ENCODE peak calls at places on chromosomes 7 and 10, in seven cellular contexts. M, G, B, E, P, D and R are unnamed samples.

GRCh38 chr10:57628592-57629284 is 639.0 kb downstream of the IPMK start:
- DNase-seq in M (no peak), G (no peak), B (no peak), E (no peak), P (peak; percentile 59), D (no peak), R (no peak)

GRCh38 chr7:77649950-77650349 is 46.3 kb upstream of the RSBN1L start:
- DNase-seq in M (peak; percentile 81), G (no peak), B (peak; percentile 25), E (no peak), P (peak; percentile 65), D (no peak), R (no peak)

GRCh38 chr7:98647326-98647725 is 30.2 kb downstream of the NPTX2 start:
- DNase-seq in M (no peak), G (no peak), B (no peak), E (no peak), P (no peak), D (no peak), R (no peak)

GRCh38 chr10:113550365-113550764 is 2.5 kb upstream of the HABP2 start:
- DNase-seq in M (peak; percentile 10), G (no peak), B (no peak), E (no peak), P (no peak), D (no peak), R (no peak)

GRCh38 chr7:34457329-34457728 is 200.7 kb upstream of the NPSR1 start:
- DNase-seq in M (no peak), G (no peak), B (no peak), E (no peak), P (no peak), D (no peak), R (peak; percentile 42)

GRCh38 chr10:74178042-74178791 is 27.2 kb downstream of the ADK start:
- DNase-seq in M (no peak), G (peak; percentile 36), B (no peak), E (no peak), P (no peak), D (no peak), R (no peak)

GRCh38 chr7:149811221-149811620 is 27.0 kb upstream of the ZNF862 start:
- DNase-seq in M (peak; percentile 7), G (no peak), B (no peak), E (no peak), P (no peak), D (no peak), R (no peak)

GRCh38 chr7:820341-820740 is 11.9 kb upstream of the SUN1 start:
- DNase-seq in M (no peak), G (no peak), B (no peak), E (no peak), P (no peak), D (no peak), R (no peak)

GRCh38 chr7:5077740-5078139 is 32.1 kb downstream of the RBAK start:
- DNase-seq in M (peak; percentile 7), G (no peak), B (no peak), E (peak; percentile 47), P (no peak), D (no peak), R (no peak)

GRCh38 chr7:158548726-158549125 is 38.9 kb downstream of the PTPRN2 start:
- DNase-seq in M (no peak), G (no peak), B (no peak), E (no peak), P (no peak), D (no peak), R (no peak)

GRCh38 chr10:114401195-114401741 is 3.0 kb downstream of the AFAP1L2 start:
- DNase-seq in M (peak; percentile 49), G (no peak), B (no peak), E (no peak), P (no peak), D (no peak), R (no peak)

GRCh38 chr7:105862770-105863169 is 13.6 kb downstream of the ATXN7L1 start:
- DNase-seq in M (no peak), G (no peak), B (no peak), E (no peak), P (no peak), D (no peak), R (no peak)

GRCh38 chr10:11683529-11684320 is 58.5 kb upstream of the ECHDC3 start:
- DNase-seq in M (no peak), G (no peak), B (no peak), E (no peak), P (peak; percentile 49), D (no peak), R (no peak)

GRCh38 chr10:22853906-22854447 is 73.9 kb upstream of the ARMC3 start:
- DNase-seq in M (no peak), G (no peak), B (no peak), E (no peak), P (no peak), D (no peak), R (no peak)

GRCh38 chr10:96858706-96859050 is 26.6 kb downstream of the LCOR start:
- DNase-seq in M (no peak), G (peak; percentile 12), B (no peak), E (peak; percentile 39), P (no peak), D (no peak), R (no peak)

GRCh38 chr10:61289813-61290212 is 163.4 kb downstream of the TMEM26 start:
- DNase-seq in M (no peak), G (no peak), B (no peak), E (no peak), P (no peak), D (no peak), R (no peak)

GRCh38 chr7:93284908-93285307 is 52.7 kb downstream of the VPS50 start:
- DNase-seq in M (peak; percentile 5), G (no peak), B (no peak), E (no peak), P (no peak), D (no peak), R (no peak)

GRCh38 chr10:1009071-1009494 is 16.6 kb downstream of the IDI2 start:
- DNase-seq in M (no peak), G (peak; percentile 82), B (no peak), E (peak; percentile 91), P (no peak), D (no peak), R (no peak)

GRCh38 chr7:16646427-16647081 is 573 bp downstream of the BZW2 start:
- DNase-seq in M (no peak), G (peak; percentile 46), B (no peak), E (peak; percentile 25), P (no peak), D (no peak), R (no peak)

GRCh38 chr10:106436123-106436740 is 728.3 kb downstream of the SORCS1 start:
- DNase-seq in M (peak; percentile 26), G (no peak), B (no peak), E (no peak), P (no peak), D (no peak), R (no peak)

GRCh38 chr7:37534893-37535610 is 86.4 kb upstream of the ELMO1 start:
- DNase-seq in M (no peak), G (no peak), B (no peak), E (no peak), P (no peak), D (no peak), R (no peak)

GRCh38 chr10:111209666-111210065 is 132.8 kb downstream of the ADRA2A start:
- DNase-seq in M (no peak), G (no peak), B (no peak), E (peak; percentile 13), P (no peak), D (no peak), R (no peak)

GRCh38 chr7:27714831-27715444 is 25.0 kb upstream of the TAX1BP1 start:
- DNase-seq in M (peak; percentile 66), G (no peak), B (no peak), E (no peak), P (peak; percentile 86), D (no peak), R (no peak)

GRCh38 chr10:10197423-10197822 is 820.2 kb upstream of the CELF2 start:
- DNase-seq in M (no peak), G (no peak), B (no peak), E (no peak), P (no peak), D (no peak), R (no peak)

DNA sequence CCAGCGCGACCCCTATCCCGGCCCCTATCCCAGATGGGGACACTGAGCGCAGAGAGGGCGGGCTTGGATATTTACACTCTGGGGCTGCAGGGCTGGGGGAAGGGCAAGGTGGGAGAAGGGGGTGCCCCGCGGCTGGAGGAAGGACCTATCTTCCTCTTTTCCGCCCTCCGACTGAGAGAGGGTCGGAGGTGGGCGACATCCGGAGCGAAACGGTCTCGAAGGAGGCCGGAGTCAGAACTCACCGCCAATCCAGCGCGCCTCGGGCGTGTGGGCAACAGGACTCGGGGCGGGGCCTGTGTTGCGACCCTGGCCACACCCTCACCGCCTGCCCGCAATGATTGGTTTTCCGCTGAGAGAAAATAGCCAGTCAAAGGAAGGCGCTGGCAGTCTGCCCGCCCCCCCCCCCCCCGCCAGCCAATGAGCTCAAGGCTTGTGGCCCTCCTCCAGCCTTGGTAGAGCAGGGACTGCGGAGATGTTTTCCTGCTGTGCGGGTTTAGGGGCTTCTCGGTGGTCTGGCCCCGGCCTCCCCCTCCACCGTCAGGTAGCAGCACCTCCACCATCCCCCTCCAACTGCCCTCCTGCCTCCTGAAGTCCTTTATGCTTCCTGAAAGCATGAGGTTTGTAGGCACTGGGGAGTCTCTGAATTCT is at the start of gene METTL27:
- DNase-seq in M (peak; percentile 91), G (peak; percentile 97), B (peak; percentile 98), E (peak; percentile 100), P (peak; percentile 86), D (peak; percentile 53), R (peak; percentile 96)
- TF ChIP-seq USF2 in M (no peak), G (no peak), B (no peak), E (no peak), P (no peak), D (no peak), R (no peak)

DNA sequence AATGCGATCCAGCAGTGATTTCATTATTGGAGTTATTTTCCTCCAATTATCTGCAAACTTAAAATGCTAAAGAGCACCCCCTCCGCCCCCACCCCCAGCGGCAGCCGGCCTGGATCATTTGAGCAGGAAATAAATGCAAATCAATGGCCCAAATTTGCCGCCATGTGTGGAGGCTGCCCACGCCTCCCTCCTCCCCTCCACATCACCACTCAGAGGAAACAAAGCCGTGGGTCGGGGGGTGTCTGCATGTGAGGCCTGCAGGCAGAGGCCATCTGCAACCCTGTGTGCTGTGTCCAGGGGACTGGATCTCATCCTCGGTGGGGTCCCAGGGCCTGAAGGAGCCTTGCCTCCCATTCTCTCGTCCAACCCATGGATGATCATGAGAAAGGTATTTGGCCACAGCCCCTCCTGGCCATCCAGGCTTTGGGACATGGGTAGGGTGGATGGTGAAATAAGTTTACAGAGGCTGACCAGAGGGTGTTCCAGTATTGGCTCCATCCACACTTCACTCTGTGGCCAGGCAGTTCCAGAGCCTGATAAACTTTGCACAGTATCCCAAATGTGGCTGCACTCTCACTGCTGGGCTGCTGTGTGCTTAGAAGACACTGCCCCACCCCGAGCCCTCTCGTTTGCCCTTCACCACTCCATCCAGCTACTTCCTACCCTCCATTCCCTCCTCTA is 72.2 kb upstream of the ZMIZ1 start:
- DNase-seq in M (no peak), G (no peak), B (no peak), E (peak; percentile 67), P (no peak), D (no peak), R (no peak)
- TF ChIP-seq USF2 in M (no peak), G (no peak), B (no peak), E (no peak), P (no peak), D (no peak), R (no peak)

GRCh38 chr7:2717293-2717904 is 29.4 kb downstream of the AMZ1 start:
- DNase-seq in M (peak; percentile 62), G (peak; percentile 92), B (no peak), E (peak; percentile 90), P (no peak), D (no peak), R (no peak)
- TF ChIP-seq USF2 in M (no peak), G (no peak), B (no peak), E (no peak), P (no peak), D (no peak), R (no peak)

GRCh38 chr7:96770758-96771157 is 61.1 kb upstream of the SEM1 start:
- DNase-seq in M (no peak), G (no peak), B (no peak), E (peak; percentile 22), P (no peak), D (no peak), R (no peak)
- TF ChIP-seq USF2 in M (no peak), G (no peak), B (no peak), E (no peak), P (no peak), D (no peak), R (no peak)